ENCODE peak calls at places on chromosomes 12 and 14, in eight cellular contexts. E is PC-3; L is NCI-H748 treated with DMSO at 0.1 percent for 48 hours; W is cardiac muscle cell; Q is T-cell; B is naive thymus-derived CD4-positive, alpha-beta T cell; S is Kasumi-1; G is head of caudate nucleus. Y is an unnamed sample.

GRCh38 chr14:53969326-53969725 is 12.7 kb upstream of the BMP4 start:
- DNase-seq in E (no peak), L (no peak), W (no peak), Q (no peak), B (no peak), S (no peak), G (no peak), Y (no peak)

GRCh38 chr12:52975820-52976573 is 27.1 kb downstream of the KRT18 start:
- DNase-seq in E (peak; percentile 67), L (peak; percentile 16), W (peak; percentile 49), Q (no peak), B (no peak), S (no peak), G (peak; percentile 75), Y (no peak)

GRCh38 chr12:104498211-104498801 is 41.6 kb downstream of the CHST11 start:
- DNase-seq in E (no peak), L (no peak), W (no peak), Q (peak; percentile 12), B (peak; percentile 56), S (no peak), G (no peak), Y (no peak)

GRCh38 chr12:50218386-50218785 is 51.2 kb upstream of the CERS5 start:
- DNase-seq in E (peak; percentile 98), L (no peak), W (no peak), Q (no peak), B (no peak), S (no peak), G (no peak), Y (no peak)

GRCh38 chr14:90409209-90409730 is 12.4 kb downstream of the CALM1 start:
- DNase-seq in E (peak; percentile 96), L (no peak), W (peak; percentile 92), Q (no peak), B (no peak), S (peak; percentile 39), G (peak; percentile 87), Y (peak; percentile 47)

GRCh38 chr14:52706286-52706685 is 714 bp upstream of the PSMC6 start:
- DNase-seq in E (peak; percentile 56), L (no peak), W (peak; percentile 25), Q (no peak), B (peak; percentile 11), S (peak; percentile 53), G (no peak), Y (peak; percentile 7)

GRCh38 chr12:19850341-19851065 is 411.2 kb downstream of the AEBP2 start:
- DNase-seq in E (no peak), L (no peak), W (peak; percentile 63), Q (no peak), B (no peak), S (no peak), G (peak; percentile 39), Y (no peak)

GRCh38 chr12:32248594-32249140 is 142.0 kb downstream of the BICD1 start:
- DNase-seq in E (no peak), L (no peak), W (no peak), Q (no peak), B (no peak), S (no peak), G (no peak), Y (no peak)